ENCODE peak calls at places on chromosomes 11 and 22, in six cellular contexts. One of them, this sample, is unnamed.
A peak's percentile ranks its signal among the peaks of the same experiment; 100 is the strongest.

GRCh38 chr11:116112031-116112935 is 608.1 kb upstream of the CADM1 start:
- DNase-seq in K562: no peak
- DNase-seq in stomach: no peak
- DNase-seq in tibial nerve: no peak
- DNase-seq in H1: no peak
- DNase-seq in HepG2: no peak
- DNase-seq in this sample: no peak

GRCh38 chr11:130272336-130272735 is 42.4 kb downstream of the ZBTB44 start:
- DNase-seq in K562: no peak
- DNase-seq in stomach: no peak
- DNase-seq in tibial nerve: no peak
- DNase-seq in H1: no peak
- DNase-seq in HepG2: no peak
- DNase-seq in this sample: no peak

GRCh38 chr11:64826578-64827450 is 16.5 kb upstream of the MEN1 start:
- DNase-seq in K562: peak; percentile 42
- DNase-seq in stomach: no peak
- DNase-seq in tibial nerve: no peak
- DNase-seq in H1: no peak
- DNase-seq in HepG2: no peak
- DNase-seq in this sample: no peak

GRCh38 chr11:77779935-77780334 is 40.6 kb downstream of the RSF1 start:
- DNase-seq in K562: no peak
- DNase-seq in stomach: no peak
- DNase-seq in tibial nerve: no peak
- DNase-seq in H1: no peak
- DNase-seq in HepG2: peak; percentile 29
- DNase-seq in this sample: no peak

GRCh38 chr11:75652936-75653335 is 15.9 kb downstream of the MAP6 start:
- DNase-seq in K562: no peak
- DNase-seq in stomach: no peak
- DNase-seq in tibial nerve: no peak
- DNase-seq in H1: no peak
- DNase-seq in HepG2: no peak
- DNase-seq in this sample: no peak

GRCh38 chr11:32891657-32892354 is 805 bp upstream of the QSER1 start:
- DNase-seq in K562: no peak
- DNase-seq in stomach: no peak
- DNase-seq in tibial nerve: no peak
- DNase-seq in H1: no peak
- DNase-seq in HepG2: no peak
- DNase-seq in this sample: no peak

GRCh38 chr22:26718905-26719304 is 61.5 kb downstream of the MIAT start:
- DNase-seq in K562: no peak
- DNase-seq in stomach: no peak
- DNase-seq in tibial nerve: no peak
- DNase-seq in H1: no peak
- DNase-seq in HepG2: no peak
- DNase-seq in this sample: no peak

GRCh38 chr11:121649798-121650197 is 197.0 kb upstream of the SORL1-AS1 start:
- DNase-seq in K562: no peak
- DNase-seq in stomach: no peak
- DNase-seq in tibial nerve: no peak
- DNase-seq in H1: no peak
- DNase-seq in HepG2: no peak
- DNase-seq in this sample: no peak

GRCh38 chr11:32071811-32072210 is 19.1 kb upstream of the RCN1 start:
- DNase-seq in K562: peak; percentile 15
- DNase-seq in stomach: no peak
- DNase-seq in tibial nerve: no peak
- DNase-seq in H1: no peak
- DNase-seq in HepG2: peak; percentile 11
- DNase-seq in this sample: no peak

GRCh38 chr22:27336151-27337090 is 465.1 kb downstream of the MN1 start:
- DNase-seq in K562: no peak
- DNase-seq in stomach: no peak
- DNase-seq in tibial nerve: no peak
- DNase-seq in H1: no peak
- DNase-seq in HepG2: no peak
- DNase-seq in this sample: no peak

GRCh38 chr11:110565690-110566336 is 136.1 kb downstream of the FDX1 start:
- DNase-seq in K562: no peak
- DNase-seq in stomach: peak; percentile 64
- DNase-seq in tibial nerve: no peak
- DNase-seq in H1: no peak
- DNase-seq in HepG2: no peak
- DNase-seq in this sample: no peak

GRCh38 chr11:46352063-46352841 is 5.0 kb downstream of the DGKZ start:
- DNase-seq in K562: peak; percentile 89
- DNase-seq in stomach: peak; percentile 87
- DNase-seq in tibial nerve: no peak
- DNase-seq in H1: no peak
- DNase-seq in HepG2: no peak
- DNase-seq in this sample: peak; percentile 41

GRCh38 chr11:134071306-134071705 is 2.4 kb downstream of the JAM3 start:
- DNase-seq in K562: no peak
- DNase-seq in stomach: no peak
- DNase-seq in tibial nerve: no peak
- DNase-seq in H1: no peak
- DNase-seq in HepG2: no peak
- DNase-seq in this sample: no peak

GRCh38 chr11:134538793-134539192 is 126.8 kb upstream of the B3GAT1 start:
- DNase-seq in K562: no peak
- DNase-seq in stomach: no peak
- DNase-seq in tibial nerve: no peak
- DNase-seq in H1: no peak
- DNase-seq in HepG2: no peak
- DNase-seq in this sample: no peak

GRCh38 chr22:29199702-29200400 is 5.8 kb upstream of the EMID1 start:
- DNase-seq in K562: no peak
- DNase-seq in stomach: no peak
- DNase-seq in tibial nerve: no peak
- DNase-seq in H1: no peak
- DNase-seq in HepG2: no peak
- DNase-seq in this sample: no peak

GRCh38 chr11:117807482-117808272 is 10.7 kb upstream of the DSCAML1 start:
- DNase-seq in K562: peak; percentile 81
- DNase-seq in stomach: peak; percentile 85
- DNase-seq in tibial nerve: peak; percentile 95
- DNase-seq in H1: no peak
- DNase-seq in HepG2: no peak
- DNase-seq in this sample: peak; percentile 84

GRCh38 chr11:75341583-75341982 is 9.9 kb downstream of the ARRB1 start:
- DNase-seq in K562: no peak
- DNase-seq in stomach: no peak
- DNase-seq in tibial nerve: no peak
- DNase-seq in H1: no peak
- DNase-seq in HepG2: no peak
- DNase-seq in this sample: no peak

GRCh38 chr11:46778416-46778815 is 59.4 kb downstream of the F2 start:
- DNase-seq in K562: no peak
- DNase-seq in stomach: no peak
- DNase-seq in tibial nerve: no peak
- DNase-seq in H1: no peak
- DNase-seq in HepG2: peak; percentile 32
- DNase-seq in this sample: no peak

GRCh38 chr22:35685731-35686130 is 31.9 kb upstream of the APOL5 start:
- DNase-seq in K562: no peak
- DNase-seq in stomach: no peak
- DNase-seq in tibial nerve: no peak
- DNase-seq in H1: no peak
- DNase-seq in HepG2: no peak
- DNase-seq in this sample: no peak

GRCh38 chr11:30935861-30936260 is 349.7 kb upstream of the MPPED2 start:
- DNase-seq in K562: no peak
- DNase-seq in stomach: no peak
- DNase-seq in tibial nerve: no peak
- DNase-seq in H1: no peak
- DNase-seq in HepG2: no peak
- DNase-seq in this sample: no peak

GRCh38 chr22:45918455-45919370 is 58.2 kb downstream of the WNT7B start:
- DNase-seq in K562: no peak
- DNase-seq in stomach: peak; percentile 41
- DNase-seq in tibial nerve: no peak
- DNase-seq in H1: no peak
- DNase-seq in HepG2: no peak
- DNase-seq in this sample: no peak

GRCh38 chr11:59810189-59810910 is at the start of gene MRPL16:
- DNase-seq in K562: peak; percentile 87
- DNase-seq in stomach: peak; percentile 95
- DNase-seq in tibial nerve: peak; percentile 72
- DNase-seq in H1: peak; percentile 88
- DNase-seq in HepG2: peak; percentile 87
- DNase-seq in this sample: peak; percentile 94
- TF ChIP-seq EP300 in K562: peak; percentile 43
- TF ChIP-seq EP300 in stomach: no peak
- TF ChIP-seq EP300 in tibial nerve: no peak
- TF ChIP-seq EP300 in H1: peak; percentile 79
- TF ChIP-seq EP300 in HepG2: no peak
- TF ChIP-seq EP300 in this sample: no peak

DNA sequence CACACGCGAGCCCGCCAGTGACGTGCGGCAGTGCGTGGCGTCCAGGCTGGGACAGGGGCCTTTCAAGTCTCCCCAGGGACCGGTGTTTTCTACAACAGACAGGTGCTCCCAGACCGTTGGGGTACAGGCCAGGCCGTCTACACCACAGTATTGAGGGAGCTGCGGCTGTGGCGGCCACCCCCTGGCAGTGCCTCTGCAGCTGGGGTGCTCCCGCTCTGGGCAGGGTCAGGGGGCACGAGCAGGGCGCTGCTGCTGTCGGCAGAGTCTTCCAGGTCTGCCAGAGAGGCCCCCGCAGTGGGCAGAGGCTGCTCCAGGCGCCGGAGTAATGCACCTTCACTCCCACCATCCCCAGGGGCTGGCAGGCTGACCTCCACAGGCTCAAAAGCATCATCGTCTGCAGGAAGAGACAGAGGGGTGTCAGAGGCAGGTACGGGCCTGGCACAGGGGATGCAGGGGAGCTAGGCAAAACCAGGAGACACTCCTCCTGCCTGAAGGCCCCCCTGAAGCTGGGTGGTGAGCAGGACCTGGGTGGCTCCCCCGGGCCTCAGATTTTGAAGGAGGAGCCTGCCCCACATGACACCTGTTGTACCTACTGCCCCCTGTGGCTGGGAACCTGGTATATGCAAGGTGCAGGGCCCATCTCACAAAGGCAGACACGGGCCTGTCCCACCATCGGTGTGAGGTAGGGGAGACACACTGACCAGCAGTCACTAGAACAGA is 83.3 kb downstream of the DGCR2 start:
- DNase-seq in K562: no peak
- DNase-seq in stomach: no peak
- DNase-seq in tibial nerve: no peak
- DNase-seq in H1: no peak
- DNase-seq in HepG2: no peak
- DNase-seq in this sample: no peak
- H3K36me3 ChIP-seq in K562: peaks cover 54% of the 10 kb centered on the region
- H3K36me3 ChIP-seq in stomach: peaks cover 70% of the 10 kb centered on the region
- H3K36me3 ChIP-seq in tibial nerve: peaks cover 9% of the 10 kb centered on the region
- H3K36me3 ChIP-seq in H1: no peaks in the 10 kb centered on the region
- H3K36me3 ChIP-seq in HepG2: peaks cover 25% of the 10 kb centered on the region
- H3K36me3 ChIP-seq in this sample: no peaks in the 10 kb centered on the region

DNA sequence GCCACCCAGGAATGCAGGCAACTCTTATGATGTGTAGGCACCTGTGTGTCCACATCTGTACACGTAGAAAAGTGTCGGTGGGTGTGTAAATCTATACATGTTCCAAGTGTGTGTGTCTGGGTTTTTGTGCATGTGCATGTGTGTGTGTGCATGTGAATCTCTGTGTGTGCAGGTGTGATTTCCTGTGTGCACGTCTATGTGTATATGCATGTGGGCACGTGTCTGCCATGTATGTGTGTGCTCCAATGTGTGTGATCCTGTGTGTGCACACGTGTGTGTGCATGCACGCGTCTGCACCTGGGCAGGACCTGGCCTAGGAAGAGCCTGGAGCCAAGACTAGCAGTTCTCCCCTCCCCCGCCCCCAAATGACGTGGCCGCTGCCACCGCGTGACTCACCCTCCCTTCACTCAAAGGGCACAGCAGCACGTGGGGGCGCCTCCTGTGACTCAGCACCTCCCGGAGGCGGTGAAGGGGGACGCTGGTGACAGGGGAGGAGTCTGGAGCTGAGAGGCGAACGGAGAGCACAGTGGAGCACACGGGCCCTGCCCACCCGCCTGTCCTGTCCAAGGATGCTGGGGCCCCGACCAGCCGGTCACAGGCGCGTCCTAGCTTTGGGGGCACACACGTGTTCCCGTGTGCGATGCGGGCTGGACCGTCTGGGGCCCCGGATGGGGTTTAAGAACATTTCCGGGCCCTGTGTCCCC is 10.1 kb downstream of the PIM3 start:
- DNase-seq in K562: peak; percentile 80
- DNase-seq in stomach: peak; percentile 96
- DNase-seq in tibial nerve: peak; percentile 88
- DNase-seq in H1: peak; percentile 70
- DNase-seq in HepG2: peak; percentile 97
- DNase-seq in this sample: peak; percentile 96
- TF ChIP-seq EP300 in K562: peak; percentile 79
- TF ChIP-seq EP300 in stomach: peak; percentile 70
- TF ChIP-seq EP300 in tibial nerve: peak; percentile 86
- TF ChIP-seq EP300 in H1: no peak
- TF ChIP-seq EP300 in HepG2: peak; percentile 42
- TF ChIP-seq EP300 in this sample: peak; percentile 88

GRCh38 chr22:43136255-43136654 is 6.9 kb downstream of the MCAT start:
- DNase-seq in K562: peak; percentile 43
- DNase-seq in stomach: peak; percentile 58
- DNase-seq in tibial nerve: no peak
- DNase-seq in H1: no peak
- DNase-seq in HepG2: peak; percentile 34
- DNase-seq in this sample: peak; percentile 57
- H3K36me3 ChIP-seq in K562: peaks cover 88% of the 10 kb centered on the region
- H3K36me3 ChIP-seq in stomach: peaks cover 98% of the 10 kb centered on the region
- H3K36me3 ChIP-seq in tibial nerve: no peaks in the 10 kb centered on the region
- H3K36me3 ChIP-seq in H1: peaks cover 6% of the 10 kb centered on the region
- H3K36me3 ChIP-seq in HepG2: peaks cover 25% of the 10 kb centered on the region
- H3K36me3 ChIP-seq in this sample: no peaks in the 10 kb centered on the region

DNA sequence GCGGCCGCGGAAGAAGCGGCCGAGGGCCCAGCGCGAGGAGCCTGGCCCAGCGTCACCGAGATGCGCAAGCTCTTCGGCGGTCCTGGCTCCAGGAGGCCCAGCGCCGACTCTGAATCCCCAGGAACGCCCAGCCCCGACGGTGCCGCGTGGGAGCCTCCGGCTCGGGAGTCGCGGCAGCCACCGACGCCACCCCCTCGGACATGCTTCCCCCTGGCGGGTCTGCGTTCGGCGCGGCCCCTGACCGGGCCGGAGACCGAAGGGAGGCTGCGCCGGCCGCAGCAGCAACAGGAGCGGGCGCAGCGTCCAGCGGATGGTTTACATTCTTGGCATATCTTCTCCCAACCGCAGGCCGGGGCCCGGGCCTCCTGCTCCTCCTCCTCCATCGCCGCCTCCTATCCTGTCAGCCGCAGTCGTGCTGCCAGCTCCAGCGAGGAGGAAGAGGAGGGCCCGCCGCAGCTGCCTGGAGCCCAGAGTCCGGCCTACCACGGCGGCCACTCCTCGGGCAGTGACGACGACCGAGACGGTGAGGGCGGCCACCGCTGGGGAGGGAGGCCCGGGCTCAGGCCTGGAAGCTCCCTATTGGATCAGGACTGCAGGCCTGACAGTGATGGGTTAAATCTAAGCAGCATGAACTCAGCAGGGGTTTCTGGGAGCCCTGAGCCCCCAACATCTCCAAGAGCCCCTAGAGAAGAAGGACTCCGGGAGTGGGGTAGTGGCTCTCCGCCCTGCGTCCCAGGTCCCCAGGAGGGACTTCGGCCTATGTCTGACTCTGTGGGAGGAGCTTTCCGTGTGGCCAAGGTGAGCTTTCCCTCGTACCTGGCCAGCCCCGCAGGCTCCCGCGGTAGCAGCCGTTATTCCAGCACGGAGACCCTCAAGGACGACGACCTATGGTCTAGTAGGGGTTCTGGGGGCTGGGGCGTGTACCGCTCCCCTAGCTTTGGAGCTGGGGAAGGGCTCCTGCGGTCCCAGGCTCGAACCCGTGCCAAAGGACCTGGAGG is 1.2 kb downstream of the ARHGEF17 start:
- DNase-seq in K562: peak; percentile 36
- DNase-seq in stomach: peak; percentile 91
- DNase-seq in tibial nerve: peak; percentile 82
- DNase-seq in H1: no peak
- DNase-seq in HepG2: peak; percentile 92
- DNase-seq in this sample: peak; percentile 84
- TF ChIP-seq EP300 in K562: no peak
- TF ChIP-seq EP300 in stomach: no peak
- TF ChIP-seq EP300 in tibial nerve: no peak
- TF ChIP-seq EP300 in H1: no peak
- TF ChIP-seq EP300 in HepG2: peak; percentile 55
- TF ChIP-seq EP300 in this sample: no peak

This sample was measured in transverse colon.